ENCODE peak calls at places on chromosomes 3 and 15, in six cellular contexts. O is A172; Q is skeletal muscle cell; I is occipital lobe; Z is stimulated activated CD8-positive, alpha-beta memory T cell treated with anti-CD3 and anti-CD28 coated beads, Interleukin-4, amount 100 ng/mL, for 4 hours; N is fibroblast of lung. J is an unnamed sample.

GRCh38 chr15:48437178-48437577 is 105.9 kb downstream of the DUT start:
- DNase-seq in O (peak), Q (no peak), I (no peak), Z (no peak), N (no peak), J (no peak)

GRCh38 chr3:184378650-184379374 is 805 bp upstream of the THPO start:
- DNase-seq in O (no peak), Q (no peak), I (no peak), Z (no peak), N (no peak), J (no peak)

GRCh38 chr3:123920383-123920782 is 36.3 kb upstream of the MYLK start:
- DNase-seq in O (no peak), Q (no peak), I (no peak), Z (no peak), N (no peak), J (no peak)

GRCh38 chr3:172217877-172218276 is 178.5 kb downstream of the FNDC3B start:
- DNase-seq in O (peak), Q (no peak), I (no peak), Z (no peak), N (peak), J (no peak)

GRCh38 chr3:37237252-37237651 is 62.9 kb upstream of the LRRFIP2 start:
- DNase-seq in O (no peak), Q (no peak), I (no peak), Z (no peak), N (no peak), J (no peak)

GRCh38 chr3:167899090-167899489 is 163.6 kb downstream of the SERPINI1 start:
- DNase-seq in O (no peak), Q (no peak), I (no peak), Z (no peak), N (no peak), J (no peak)

GRCh38 chr3:40588406-40588805 is 63.6 kb downstream of the ZNF621 start:
- DNase-seq in O (no peak), Q (no peak), I (no peak), Z (no peak), N (no peak), J (no peak)

GRCh38 chr15:59160880-59161593 is 45.6 kb upstream of the LDHAL6B start:
- DNase-seq in O (peak), Q (no peak), I (no peak), Z (no peak), N (peak), J (no peak)

GRCh38 chr3:107328074-107328473 is 49.2 kb upstream of the CCDC54 start:
- DNase-seq in O (no peak), Q (no peak), I (no peak), Z (no peak), N (no peak), J (no peak)

GRCh38 chr3:49790626-49791411 is 4.5 kb upstream of the IP6K1 start:
- DNase-seq in O (peak), Q (no peak), I (no peak), Z (no peak), N (no peak), J (no peak)

GRCh38 chr3:35946121-35946856 is 307.0 kb downstream of the ARPP21 start:
- DNase-seq in O (peak), Q (no peak), I (no peak), Z (no peak), N (peak), J (no peak)

GRCh38 chr15:74959643-74959939 is 3.0 kb upstream of the RPP25 start:
- DNase-seq in O (no peak), Q (no peak), I (no peak), Z (no peak), N (no peak), J (no peak)

GRCh38 chr3:141680620-141681389 is 57.3 kb upstream of the RNF7 start:
- DNase-seq in O (peak), Q (peak), I (no peak), Z (no peak), N (peak), J (no peak)

GRCh38 chr15:63238796-63239195 is 38.6 kb upstream of the APH1B start:
- DNase-seq in O (peak), Q (peak), I (no peak), Z (no peak), N (peak), J (no peak)

GRCh38 chr15:63294354-63294753 is 16.9 kb downstream of the APH1B start:
- DNase-seq in O (no peak), Q (no peak), I (no peak), Z (no peak), N (no peak), J (no peak)